ENCODE peak calls at places on chromosomes 13 and 19, in four cellular contexts. L is WTC11, C is pancreas, J is colonic mucosa. A is an unnamed sample.

GRCh38 chr19:46426035-46426505 is 2.7 kb downstream of the PNMA8C start:
- DNase-seq in L (no peak), C (no peak), J (no peak), A (no peak)

GRCh38 chr19:42115219-42115618 is 17.0 kb downstream of the POU2F2 start:
- DNase-seq in L (no peak), C (no peak), J (no peak), A (no peak)

GRCh38 chr19:2291185-2291751 is 9.3 kb upstream of the PEAK3 start:
- DNase-seq in L (peak; percentile 77), C (no peak), J (no peak), A (no peak)

GRCh38 chr13:27171244-27171829 is at the start of gene USP12:
- DNase-seq in L (peak; percentile 67), C (no peak), J (no peak), A (no peak)

GRCh38 chr19:10691883-10692282 is 9.4 kb upstream of the QTRT1 start:
- DNase-seq in L (no peak), C (no peak), J (no peak), A (no peak)

GRCh38 chr19:10283786-10284540 is 2.8 kb upstream of the ICAM4 start:
- DNase-seq in L (no peak), C (no peak), J (no peak), A (no peak)

GRCh38 chr13:19324325-19324724 is 142.7 kb upstream of the TUBA3C start:
- DNase-seq in L (no peak), C (no peak), J (no peak), A (no peak)

GRCh38 chr13:28347456-28348371 is 147.2 kb downstream of the FLT1 start:
- DNase-seq in L (no peak), C (no peak), J (no peak), A (no peak)

GRCh38 chr19:58212336-58213074 is 16.2 kb upstream of the ZNF544 start:
- DNase-seq in L (no peak), C (no peak), J (no peak), A (no peak)

GRCh38 chr13:108425056-108425455 is 155.5 kb downstream of the TNFSF13B start:
- DNase-seq in L (no peak), C (no peak), J (no peak), A (no peak)

GRCh38 chr19:10915511-10916091 is 12.8 kb downstream of the YIPF2 start:
- DNase-seq in L (no peak), C (no peak), J (no peak), A (no peak)

GRCh38 chr19:52200044-52200443 is 10.2 kb downstream of the PPP2R1A start:
- DNase-seq in L (no peak), C (no peak), J (no peak), A (no peak)

GRCh38 chr13:110907301-110907700 is 7.6 kb downstream of the ANKRD10 start:
- DNase-seq in L (no peak), C (no peak), J (no peak), A (no peak)

GRCh38 chr13:44921931-44922758 is 67.1 kb downstream of the NUFIP1 start:
- DNase-seq in L (no peak), C (no peak), J (peak; percentile 67), A (no peak)

GRCh38 chr13:21055511-21056045 is 5.8 kb downstream of the LATS2 start:
- DNase-seq in L (no peak), C (no peak), J (no peak), A (no peak)

GRCh38 chr13:32622827-32623226 is 36.6 kb downstream of the PDS5B start:
- DNase-seq in L (no peak), C (no peak), J (no peak), A (no peak)

GRCh38 chr13:40168425-40169155 is 497.9 kb downstream of the FOXO1 start:
- DNase-seq in L (no peak), C (no peak), J (no peak), A (no peak)

GRCh38 chr13:72195044-72195704 is 328.2 kb upstream of the DACH1 start:
- DNase-seq in L (no peak), C (no peak), J (no peak), A (no peak)

GRCh38 chr19:14317157-14317556 is 64.1 kb upstream of the ADGRE5 start:
- DNase-seq in L (no peak), C (no peak), J (no peak), A (no peak)

GRCh38 chr19:55080121-55080914 is 4.6 kb downstream of the EPS8L1 start:
- DNase-seq in L (peak; percentile 92), C (peak; percentile 84), J (peak; percentile 94), A (no peak)

GRCh38 chr13:93425411-93425810 is 198.8 kb downstream of the GPC6 start:
- DNase-seq in L (no peak), C (no peak), J (no peak), A (no peak)

GRCh38 chr19:48170817-48171347 is 402 bp downstream of the ZSWIM9 start:
- DNase-seq in L (peak; percentile 20), C (no peak), J (peak; percentile 28), A (no peak)

GRCh38 chr19:10580979-10581631 is 6.0 kb downstream of the AP1M2 start:
- DNase-seq in L (peak; percentile 94), C (peak; percentile 90), J (peak; percentile 89), A (peak; percentile 62)

GRCh38 chr13:46712524-46712923 is 84.4 kb downstream of the ESD start:
- DNase-seq in L (no peak), C (no peak), J (no peak), A (no peak)

GRCh38 chr19:11152318-11153062 is 3.1 kb downstream of the SPC24 start:
- DNase-seq in L (no peak), C (peak; percentile 66), J (peak; percentile 73), A (no peak)

GRCh38 chr13:33139186-33139585 is 123.0 kb downstream of the KL start:
- DNase-seq in L (no peak), C (no peak), J (no peak), A (no peak)

GRCh38 chr13:42574435-42575311 is 721 bp downstream of the TNFSF11 start:
- DNase-seq in L (peak; percentile 29), C (peak; percentile 58), J (no peak), A (no peak)

GRCh38 chr13:109200556-109200955 is 571.1 kb downstream of the MYO16 start:
- DNase-seq in L (no peak), C (no peak), J (no peak), A (no peak)

GRCh38 chr19:7871280-7871529 is 3.0 kb downstream of the PRR36 start:
- DNase-seq in L (no peak), C (no peak), J (no peak), A (no peak)

GRCh38 chr13:60837806-60838205 is 440.8 kb downstream of the TDRD3 start:
- DNase-seq in L (no peak), C (no peak), J (no peak), A (no peak)

GRCh38 chr13:27997904-27998522 is 9.5 kb upstream of the URAD start:
- DNase-seq in L (peak; percentile 76), C (no peak), J (peak; percentile 59), A (no peak)

GRCh38 chr13:23235994-23236393 is 55.2 kb downstream of the SGCG start:
- DNase-seq in L (no peak), C (no peak), J (no peak), A (no peak)

GRCh38 chr13:103976371-103976770 is 910.2 kb upstream of the SLC10A2 start:
- DNase-seq in L (no peak), C (no peak), J (no peak), A (no peak)

GRCh38 chr19:28130066-28130511 is 1082.9 kb downstream of the UQCRFS1 start:
- DNase-seq in L (no peak), C (no peak), J (no peak), A (no peak)

GRCh38 chr13:100987993-100988392 is 313.4 kb upstream of the TMTC4 start:
- DNase-seq in L (peak; percentile 12), C (no peak), J (no peak), A (no peak)

GRCh38 chr19:7393459-7393858 is 44.7 kb downstream of the ARHGEF18 start:
- DNase-seq in L (no peak), C (no peak), J (no peak), A (no peak)

GRCh38 chr13:95301135-95301946 is at the start of gene ABCC4:
- DNase-seq in L (peak; percentile 69), C (peak; percentile 88), J (peak; percentile 73), A (peak; percentile 43)

GRCh38 chr13:95298169-95298940 is 2.9 kb downstream of the ABCC4 start:
- DNase-seq in L (no peak), C (no peak), J (no peak), A (no peak)

GRCh38 chr13:95301947-95302386 is 716 bp upstream of the ABCC4 start:
- DNase-seq in L (no peak), C (no peak), J (no peak), A (no peak)

GRCh38 chr13:95298971-95299627 is 2.2 kb downstream of the ABCC4 start:
- DNase-seq in L (no peak), C (no peak), J (no peak), A (no peak)

GRCh38 chr13:95300625-95301134 is 571 bp downstream of the ABCC4 start:
- DNase-seq in L (peak; percentile 50), C (peak; percentile 66), J (peak; percentile 61), A (peak; percentile 37)
- TF ChIP-seq CTCF in L (no peak), C (no peak), J (no peak), A (no peak)

DNA sequence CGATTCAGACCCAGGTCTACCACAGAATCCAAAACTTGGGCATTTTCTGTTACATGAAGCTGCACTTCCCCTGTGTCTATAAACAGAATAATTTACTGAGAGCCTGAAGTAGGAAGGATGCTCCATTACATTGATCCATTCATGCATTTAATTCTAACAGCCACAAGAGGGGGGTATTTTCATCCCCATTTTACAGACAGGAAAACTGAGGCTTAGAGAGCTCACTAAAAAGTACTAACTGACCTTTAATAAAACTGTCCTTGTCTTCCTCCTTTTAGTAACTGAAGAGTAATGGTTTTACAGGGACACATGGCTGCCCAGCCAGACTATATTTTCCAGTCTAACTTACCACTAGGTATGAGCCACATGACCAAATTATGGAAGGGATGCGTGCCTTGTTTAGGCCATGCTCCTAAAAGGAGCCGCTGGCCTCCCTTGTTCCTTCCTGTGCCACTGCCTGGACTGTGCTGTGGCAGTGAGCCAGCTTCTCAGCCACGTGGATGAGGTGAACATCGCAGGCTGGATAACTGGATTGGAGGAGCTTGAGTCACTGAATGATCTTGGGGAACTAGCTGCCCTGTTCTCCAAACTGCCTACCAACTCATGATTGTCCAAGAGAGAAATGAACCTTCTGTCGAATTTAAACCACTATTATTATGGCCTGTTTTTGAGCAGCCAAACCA is 108.3 kb downstream of the DOCK9 start:
- DNase-seq in L (no peak), C (no peak), J (no peak), A (no peak)
- TF ChIP-seq CTCF in L (no peak), C (no peak), J (no peak), A (no peak)

GRCh38 chr19:29537181-29537580 is 11.4 kb downstream of the VSTM2B start:
- DNase-seq in L (no peak), C (no peak), J (no peak), A (no peak)
- TF ChIP-seq CTCF in L (no peak), C (no peak), J (no peak), A (no peak)

DNA sequence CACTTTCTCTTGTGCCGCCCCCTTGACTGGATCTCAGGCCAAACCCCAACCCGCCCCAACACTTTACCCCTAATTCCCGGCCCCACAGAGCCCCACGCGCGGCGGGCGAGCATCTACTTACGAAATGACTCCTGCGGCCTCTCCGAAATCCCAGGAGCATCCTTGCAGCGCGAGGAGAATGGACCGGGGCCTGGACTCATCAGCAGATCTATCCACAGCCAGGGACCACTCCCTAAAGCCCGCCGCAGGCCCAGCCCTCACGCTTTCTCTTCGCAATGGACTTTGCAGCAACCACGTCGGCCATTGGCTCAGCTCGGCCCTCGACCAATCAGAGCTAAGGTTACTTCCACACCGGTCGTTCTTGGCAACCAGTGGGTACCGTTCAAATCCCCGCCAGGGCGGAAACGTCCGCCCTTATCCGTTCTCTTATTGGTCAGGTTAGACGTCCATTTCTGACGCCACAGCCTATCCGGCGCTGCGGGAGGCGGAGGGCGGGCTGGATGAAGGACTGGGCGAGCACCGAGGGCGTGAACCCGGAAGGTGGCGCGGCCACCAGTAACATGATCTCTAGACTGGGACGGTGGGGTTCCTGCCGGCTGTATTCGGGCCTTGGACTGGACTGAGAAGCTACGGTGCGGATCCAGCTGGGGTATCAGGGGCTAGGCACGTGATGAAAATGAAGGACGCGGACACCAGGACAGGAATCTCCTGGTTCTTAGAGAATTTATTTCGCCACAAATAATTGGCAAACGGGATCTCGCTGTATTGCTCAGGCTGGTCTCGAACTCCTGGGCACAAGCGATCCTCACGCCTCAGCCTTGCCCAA is at the start of the genes CEP89 and FAAP24:
- DNase-seq in L (peak; percentile 99), C (peak; percentile 95), J (peak; percentile 99), A (peak; percentile 99)
- TF ChIP-seq CTCF in L (no peak), C (no peak), J (no peak), A (no peak)